ENCODE peak calls at places on chromosome 22, in six cellular contexts. D is fibroblast of pulmonary artery; P is activated CD8-positive, alpha-beta T cell treated with anti-CD3 and anti-CD28 coated beads for 36 hours; A is endothelial cell; T is SK-N-SH; N is fibroblast of lung. R is an unnamed sample.

GRCh38 chr22:26229910-26230309 is 60.6 kb downstream of the SEZ6L start:
- DNase-seq in D (no peak), A (no peak), N (no peak), P (no peak), T (no peak), R (no peak)

GRCh38 chr22:39214383-39215069 is 30.3 kb downstream of the PDGFB start:
- DNase-seq in A (no peak), T (no peak), P (no peak), N (peak; percentile 67), D (no peak), R (no peak)

GRCh38 chr22:39012525-39013516 is 1.2 kb upstream of the APOBEC3C start:
- DNase-seq in D (peak; percentile 16), P (no peak), N (no peak), A (no peak), T (no peak), R (peak; percentile 40)

GRCh38 chr22:20632082-20632481 is 124.7 kb downstream of the MED15 start:
- DNase-seq in N (no peak), D (no peak), T (no peak), P (no peak), A (no peak), R (no peak)

GRCh38 chr22:39244073-39244495 is 698 bp downstream of the PDGFB start:
- DNase-seq in N (no peak), P (no peak), T (no peak), D (no peak), A (no peak), R (peak; percentile 42)

GRCh38 chr22:31626427-31627150 is 35.4 kb downstream of the PISD start:
- DNase-seq in T (no peak), D (peak; percentile 37), P (no peak), A (no peak), N (no peak), R (no peak)

GRCh38 chr22:29635734-29636357 is 32.4 kb downstream of the NF2 start:
- DNase-seq in T (peak; percentile 60), D (peak; percentile 77), A (no peak), P (no peak), N (peak; percentile 69), R (peak; percentile 12)

GRCh38 chr22:32281092-32281491 is 25.9 kb upstream of the SLC5A4 start:
- DNase-seq in A (no peak), T (no peak), P (no peak), D (peak; percentile 2), N (peak; percentile 70), R (no peak)

GRCh38 chr22:43253839-43254238 is 66.9 kb upstream of the TTLL12 start:
- DNase-seq in N (no peak), A (no peak), P (no peak), T (no peak), D (no peak), R (no peak)

GRCh38 chr22:43345761-43346261 is 2.6 kb upstream of the SCUBE1 start:
- DNase-seq in D (no peak), A (no peak), P (peak; percentile 12), T (no peak), N (no peak), R (no peak)

GRCh38 chr22:29071261-29072045 is 1.4 kb upstream of the KREMEN1 start:
- DNase-seq in D (no peak), N (peak; percentile 39), A (peak; percentile 45), P (peak; percentile 51), T (no peak), R (peak; percentile 75)

GRCh38 chr22:19756288-19757128 is 4.1 kb upstream of the TBX1 start:
- DNase-seq in P (peak; percentile 71), T (peak; percentile 78), A (no peak), D (no peak), N (no peak), R (peak; percentile 65)

GRCh38 chr22:23781065-23781464 is 5.7 kb upstream of the SMARCB1 start:
- DNase-seq in N (no peak), D (no peak), A (no peak), P (no peak), T (peak; percentile 43), R (no peak)

GRCh38 chr22:45552580-45553332 is 50.1 kb downstream of the FBLN1 start:
- DNase-seq in P (no peak), T (peak; percentile 55), D (peak; percentile 87), A (peak; percentile 17), N (peak; percentile 97), R (peak; percentile 51)

DNA sequence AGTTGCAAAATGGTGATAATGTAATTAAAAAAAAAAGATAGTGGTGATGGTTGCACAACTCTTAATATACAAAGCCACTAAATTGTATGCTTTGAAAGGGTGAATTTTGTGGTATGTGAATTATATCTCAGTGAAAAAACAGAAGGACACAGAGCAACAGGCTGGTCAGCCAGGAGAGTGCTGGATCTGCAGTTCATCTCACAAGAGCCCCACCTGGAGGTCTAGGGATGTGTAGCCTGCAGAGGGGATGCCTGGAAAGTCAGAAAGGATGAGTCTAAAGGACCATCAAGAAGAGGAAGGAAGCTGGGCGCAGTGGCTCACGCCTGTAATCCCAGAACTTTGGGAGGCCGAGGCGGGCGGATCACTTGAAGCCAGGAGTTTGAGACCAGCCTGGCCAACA is 9.0 kb downstream of the POLR3H start:
- DNase-seq in T (peak; percentile 30), P (no peak), N (no peak), A (no peak), D (no peak), R (no peak)
- TF ChIP-seq CTCF in T (no peak), P (no peak), N (no peak), A (no peak), D (peak; percentile 27), R (no peak)

GRCh38 chr22:48483764-48484528 is 1343.7 kb downstream of the BRD1 start:
- DNase-seq in T (no peak), D (no peak), N (no peak), A (no peak), P (no peak), R (no peak)

GRCh38 chr22:48482771-48483170 is 1344.9 kb downstream of the BRD1 start:
- DNase-seq in A (no peak), P (no peak), T (no peak), D (no peak), N (no peak), R (no peak)

GRCh38 chr22:48486163-48486957 is 1341.3 kb downstream of the BRD1 start:
- DNase-seq in N (no peak), A (no peak), D (no peak), T (no peak), P (no peak), R (no peak)

GRCh38 chr22:48488149-48488551 is 1339.5 kb downstream of the BRD1 start:
- DNase-seq in D (no peak), N (no peak), A (no peak), T (peak; percentile 23), P (no peak), R (no peak)

DNA sequence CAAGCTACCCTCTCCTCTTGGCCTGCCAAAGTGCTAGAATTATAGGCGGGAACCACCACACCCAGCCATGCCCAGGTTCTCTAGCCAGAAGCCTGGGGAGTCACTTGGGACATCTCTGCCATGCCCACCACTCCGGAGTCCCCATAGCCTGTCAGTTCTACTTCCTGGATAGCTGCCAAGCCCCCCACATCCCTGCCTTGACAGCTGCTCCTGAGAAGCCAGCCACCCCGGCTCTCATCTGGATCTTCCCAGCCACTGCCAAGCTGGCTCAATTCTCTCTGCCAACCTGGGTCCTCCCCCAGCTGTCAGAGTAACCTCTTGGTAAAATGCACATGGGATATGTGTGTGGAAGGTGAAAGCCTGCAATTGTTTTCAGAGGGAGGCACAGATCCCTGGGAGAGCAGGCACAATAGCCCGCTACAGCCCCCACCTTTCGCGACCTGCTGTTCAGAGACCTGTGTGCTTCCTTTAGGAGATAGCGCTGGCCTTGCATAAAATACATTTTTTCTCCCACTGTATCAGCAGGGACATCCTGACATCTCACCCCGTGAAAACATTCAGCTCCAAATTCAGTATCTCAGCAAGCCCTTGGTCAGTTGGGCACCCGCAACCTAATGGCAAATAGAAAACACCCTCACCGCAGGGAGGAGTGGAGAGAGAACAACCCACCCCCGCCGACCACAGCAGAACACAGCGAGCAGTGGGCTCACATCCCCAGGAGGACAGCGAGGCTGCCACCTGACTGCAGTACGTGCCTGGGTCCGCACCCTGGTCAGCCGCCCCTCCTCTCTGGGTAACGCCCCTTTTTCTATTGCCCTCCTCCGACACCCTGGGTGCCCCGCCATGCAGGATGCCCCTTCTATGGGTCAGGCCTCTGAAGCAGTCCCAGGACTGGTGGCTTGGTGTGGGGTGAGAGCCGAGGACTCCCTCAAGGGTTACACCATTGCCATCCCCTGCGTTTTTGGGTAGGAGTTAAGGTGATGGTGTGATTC is 1342.2 kb downstream of the BRD1 start:
- DNase-seq in N (no peak), D (no peak), P (no peak), A (no peak), T (no peak), R (no peak)
- TF ChIP-seq CTCF in N (no peak), D (no peak), P (no peak), A (no peak), T (no peak), R (no peak)

DNA sequence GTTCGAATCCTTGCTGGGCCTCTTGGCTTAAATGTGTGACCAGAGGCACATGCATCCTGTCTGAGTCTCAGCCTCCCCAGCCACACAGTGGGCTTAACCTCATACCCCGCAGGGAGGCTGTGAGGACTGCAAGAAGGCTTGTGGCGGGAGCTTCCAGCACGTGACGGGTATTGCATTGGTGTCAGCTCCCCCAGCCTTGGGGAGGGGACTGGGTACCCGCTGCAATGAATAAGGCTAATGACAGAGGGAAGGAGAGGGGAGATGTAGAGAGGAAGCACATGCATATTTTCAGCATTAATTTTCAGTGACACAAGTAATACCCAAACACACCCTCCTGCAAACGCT is 8.1 kb downstream of the RASD2 start:
- DNase-seq in N (no peak), T (no peak), D (no peak), A (no peak), P (no peak), R (no peak)
- TF ChIP-seq CTCF in N (no peak), T (no peak), D (no peak), A (no peak), P (no peak), R (no peak)

GRCh38 chr22:22702159-22702873 is 57.9 kb downstream of the GGTLC2 start:
- DNase-seq in A (peak; percentile 40), P (peak; percentile 21), T (no peak), N (no peak), D (no peak), R (no peak)
- TF ChIP-seq CTCF in A (no peak), P (peak; percentile 48), T (no peak), N (no peak), D (peak; percentile 48), R (peak; percentile 16)

DNA sequence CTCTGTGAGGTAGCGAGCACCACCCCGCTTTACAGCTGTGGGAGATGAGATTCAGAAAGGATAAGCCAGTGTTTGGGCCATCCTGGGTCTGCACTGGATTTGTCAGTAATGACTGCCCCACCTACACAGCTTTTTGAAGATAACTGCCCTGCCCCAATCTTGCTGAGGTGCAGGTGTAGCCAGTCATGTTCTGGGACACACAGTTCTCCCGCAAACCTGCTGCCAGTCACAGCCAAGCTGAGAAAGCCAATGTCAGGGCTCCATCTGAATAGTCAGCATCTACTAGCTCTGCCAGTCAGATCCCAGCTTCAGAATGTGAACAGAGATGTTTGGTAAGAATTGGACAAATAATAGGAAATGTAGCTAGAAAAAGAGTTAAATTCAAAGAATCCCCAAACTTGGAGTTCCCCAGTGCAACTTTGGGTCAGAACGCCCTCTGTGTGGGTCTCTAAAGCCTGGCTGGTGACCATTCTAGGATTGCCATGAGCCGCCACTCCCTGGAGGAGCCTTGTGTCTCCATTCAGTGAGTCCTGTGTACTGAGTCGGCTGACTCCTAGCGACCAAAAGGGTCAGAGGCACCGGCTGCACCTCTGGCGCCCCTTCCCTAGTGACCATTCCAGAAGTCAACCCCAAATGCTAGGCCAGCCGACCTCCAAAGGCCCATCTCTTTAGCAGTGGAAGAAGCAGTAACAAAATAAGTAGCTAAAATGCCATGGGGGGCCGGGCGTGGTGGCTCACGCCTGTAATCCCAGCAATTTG is 2.4 kb upstream of the MB start:
- DNase-seq in N (no peak), P (no peak), A (no peak), T (no peak), D (no peak), R (no peak)
- TF ChIP-seq CTCF in N (no peak), P (no peak), A (no peak), T (no peak), D (no peak), R (no peak)